ENCODE peak calls at places on chromosome 4, in five cellular contexts. O is AG04450, G is fibroblast of lung, T is tibial nerve, Z is tibial artery. I is an unnamed sample.

GRCh38 chr4:187294861-187295260 is 571.2 kb upstream of the FAT1 start:
- DNase-seq in O (no peak), G (peak), T (no peak), Z (no peak), I (no peak)

GRCh38 chr4:72529144-72529822 is 39.7 kb downstream of the ADAMTS3 start:
- DNase-seq in O (no peak), G (no peak), T (no peak), Z (no peak), I (no peak)

GRCh38 chr4:185573651-185574199 is 38.4 kb upstream of the PDLIM3 start:
- DNase-seq in O (no peak), G (peak), T (no peak), Z (no peak), I (no peak)

GRCh38 chr4:10084651-10085320 is 31.8 kb downstream of the WDR1 start:
- DNase-seq in O (no peak), G (no peak), T (no peak), Z (peak), I (peak)

GRCh38 chr4:20251796-20252655 is at the start of gene SLIT2:
- DNase-seq in O (peak), G (peak), T (peak), Z (peak), I (peak)

GRCh38 chr4:174198396-174199179 is 84.9 kb downstream of the FBXO8 start:
- DNase-seq in O (peak), G (peak), T (no peak), Z (no peak), I (no peak)

GRCh38 chr4:29726938-29727337 is 993.2 kb upstream of the PCDH7 start:
- DNase-seq in O (no peak), G (no peak), T (no peak), Z (no peak), I (no peak)

GRCh38 chr4:149161247-149161646 is 654.4 kb downstream of the IQCM start:
- DNase-seq in O (no peak), G (peak), T (no peak), Z (no peak), I (no peak)

GRCh38 chr4:158796370-158797140 is 27.7 kb downstream of the FNIP2 start:
- DNase-seq in O (no peak), G (peak), T (no peak), Z (no peak), I (peak)

GRCh38 chr4:169975131-169975836 is 50.9 kb downstream of the MFAP3L start:
- DNase-seq in O (no peak), G (peak), T (no peak), Z (no peak), I (no peak)

GRCh38 chr4:72665376-72665978 is 96.5 kb upstream of the ADAMTS3 start:
- DNase-seq in O (no peak), G (no peak), T (no peak), Z (no peak), I (no peak)

GRCh38 chr4:128244379-128244778 is 43.2 kb downstream of the PGRMC2 start:
- DNase-seq in O (no peak), G (peak), T (no peak), Z (no peak), I (no peak)

GRCh38 chr4:24781999-24782745 is 13.2 kb upstream of the SOD3 start:
- DNase-seq in O (no peak), G (no peak), T (no peak), Z (no peak), I (no peak)

GRCh38 chr4:40976343-40976742 is 226.6 kb downstream of the NSUN7 start:
- DNase-seq in O (peak), G (peak), T (peak), Z (no peak), I (no peak)

GRCh38 chr4:139401368-139401767 is 52.6 kb upstream of the RAB33B start:
- DNase-seq in O (no peak), G (no peak), T (no peak), Z (no peak), I (no peak)

GRCh38 chr4:168621806-168622589 is 125.1 kb downstream of the PALLD start:
- DNase-seq in O (peak), G (peak), T (no peak), Z (no peak), I (no peak)

GRCh38 chr4:185341841-185342240 is 53.9 kb downstream of the LRP2BP start:
- DNase-seq in O (no peak), G (no peak), T (no peak), Z (no peak), I (no peak)

GRCh38 chr4:159150838-159151390 is 48.0 kb downstream of the RAPGEF2 start:
- DNase-seq in O (no peak), G (no peak), T (no peak), Z (no peak), I (no peak)

GRCh38 chr4:150231108-150231770 is 153.0 kb downstream of the DCLK2 start:
- DNase-seq in O (no peak), G (peak), T (no peak), Z (no peak), I (no peak)

GRCh38 chr4:46979283-46979682 is 14.1 kb downstream of the GABRA4 start:
- DNase-seq in O (no peak), G (no peak), T (no peak), Z (no peak), I (no peak)

GRCh38 chr4:99806545-99806944 is 10.1 kb upstream of the DAPP1 start:
- DNase-seq in O (no peak), G (no peak), T (no peak), Z (no peak), I (no peak)

GRCh38 chr4:152064282-152064681 is 303.5 kb upstream of the GATB start:
- DNase-seq in O (no peak), G (peak), T (no peak), Z (no peak), I (no peak)

GRCh38 chr4:38489924-38490639 is 173.9 kb upstream of the KLF3 start:
- DNase-seq in O (peak), G (peak), T (no peak), Z (no peak), I (no peak)

GRCh38 chr4:41269682-41270081 is 13.0 kb downstream of the UCHL1 start:
- DNase-seq in O (no peak), G (no peak), T (no peak), Z (no peak), I (no peak)

GRCh38 chr4:187451776-187452175 is 543.8 kb upstream of the ZFP42 start:
- DNase-seq in O (no peak), G (no peak), T (no peak), Z (no peak), I (no peak)

GRCh38 chr4:138650917-138651564 is 364.5 kb upstream of the NOCT start:
- DNase-seq in O (peak), G (peak), T (no peak), Z (no peak), I (no peak)

GRCh38 chr4:152626790-152627189 is 53.0 kb downstream of the TMEM154 start:
- DNase-seq in O (no peak), G (no peak), T (no peak), Z (no peak), I (no peak)

GRCh38 chr4:170868191-170868590 is 778.4 kb upstream of the AADAT start:
- DNase-seq in O (no peak), G (peak), T (no peak), Z (no peak), I (no peak)

GRCh38 chr4:175970734-175971133 is 94.9 kb upstream of the WDR17 start:
- DNase-seq in O (no peak), G (peak), T (no peak), Z (no peak), I (no peak)

GRCh38 chr4:161919442-161920220 is 244.2 kb downstream of the FSTL5 start:
- DNase-seq in O (no peak), G (no peak), T (no peak), Z (no peak), I (no peak)

GRCh38 chr4:183875251-183875825 is 29.8 kb upstream of the STOX2 start:
- DNase-seq in O (no peak), G (no peak), T (no peak), Z (no peak), I (no peak)
- H3K27ac ChIP-seq in O (no peak), G (no peak), T (peak), Z (peak), I (no peak)

DNA sequence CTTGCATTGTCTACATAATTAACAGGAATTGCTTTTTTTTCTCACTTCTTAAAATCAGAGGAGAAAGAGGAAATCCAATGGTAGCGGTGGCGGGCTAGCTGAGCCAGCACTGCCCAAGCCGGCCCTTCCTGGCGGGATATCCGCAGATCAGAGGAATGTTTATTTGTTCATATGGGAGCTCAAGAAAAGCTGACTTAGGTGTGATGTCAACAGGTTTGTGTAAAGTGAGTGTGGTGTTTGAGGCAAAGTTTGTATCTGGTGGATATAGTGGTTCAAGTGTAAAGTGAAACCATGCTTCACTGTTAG is 466 bp upstream of the SLC39A8 start:
- DNase-seq in O (no peak), G (peak), T (no peak), Z (no peak), I (no peak)
- TF ChIP-seq CTCF in O (no peak), G (no peak), T (no peak), Z (no peak), I (no peak)

GRCh38 chr4:188811116-188811515 is 671.9 kb downstream of the TRIML1 start:
- DNase-seq in O (no peak), G (no peak), T (no peak), Z (no peak), I (no peak)
- H3K27ac ChIP-seq in O (no peak), G (no peak), T (no peak), Z (no peak), I (no peak)

GRCh38 chr4:5589495-5589894 is 118.9 kb downstream of the EVC2 start:
- DNase-seq in O (no peak), G (no peak), T (no peak), Z (no peak), I (no peak)
- TF ChIP-seq CTCF in O (no peak), G (no peak), T (no peak), Z (no peak), I (no peak)

GRCh38 chr4:147117400-147117799 is 171.7 kb upstream of the TTC29 start:
- DNase-seq in O (no peak), G (peak), T (no peak), Z (no peak), I (no peak)
- H3K27ac ChIP-seq in O (no peak), G (no peak), T (peak), Z (peak), I (no peak)

DNA sequence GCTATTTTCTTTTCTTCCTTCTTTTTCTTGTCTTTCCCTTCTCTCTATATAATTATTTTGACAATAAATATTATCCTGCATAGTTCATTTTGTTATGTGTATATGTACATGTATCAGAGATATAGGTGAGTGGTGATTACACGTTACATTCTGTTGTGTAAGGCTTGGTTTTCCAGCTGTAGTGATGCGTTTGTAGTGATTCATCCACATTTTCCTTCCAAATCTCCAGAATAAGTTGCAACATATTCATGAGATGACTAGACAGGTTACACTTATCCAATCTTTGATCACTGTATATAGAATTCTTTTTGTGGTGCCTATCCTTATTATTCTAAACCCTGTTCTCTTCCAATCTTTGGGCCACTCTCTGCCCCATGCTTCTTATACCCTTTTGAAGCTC is 540.2 kb downstream of the GBA3 start:
- DNase-seq in O (no peak), G (peak), T (no peak), Z (no peak), I (no peak)
- TF ChIP-seq CTCF in O (no peak), G (no peak), T (no peak), Z (no peak), I (no peak)

DNA sequence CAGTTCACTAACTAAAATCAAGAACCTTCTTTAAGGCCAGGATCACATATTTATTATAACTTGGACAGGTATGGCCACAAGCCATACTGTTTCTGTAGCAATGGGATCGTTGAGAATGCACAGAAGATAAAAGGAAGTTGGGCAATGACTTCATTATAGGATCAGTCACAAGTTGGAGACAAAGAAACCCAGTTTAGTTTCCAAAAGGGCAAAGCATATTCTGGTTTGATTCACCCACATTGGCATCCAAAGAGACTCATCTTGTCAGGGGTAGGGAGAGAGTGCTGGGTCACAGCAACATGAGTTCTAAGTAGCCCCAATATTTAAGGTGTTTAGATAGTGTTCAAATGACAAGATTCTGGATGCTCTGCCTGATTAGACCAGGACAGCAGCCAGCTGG is 317.1 kb upstream of the GALNT7 start:
- DNase-seq in O (no peak), G (no peak), T (no peak), Z (no peak), I (no peak)
- H3K27ac ChIP-seq in O (no peak), G (no peak), T (no peak), Z (no peak), I (no peak)

GRCh38 chr4:8260656-8261111 is 8.9 kb upstream of the HTRA3 start:
- DNase-seq in O (peak), G (peak), T (no peak), Z (no peak), I (no peak)
- TF ChIP-seq CTCF in O (peak), G (peak), T (no peak), Z (no peak), I (no peak)

GRCh38 chr4:66157594-66157993 is 487.3 kb upstream of the EPHA5 start:
- DNase-seq in O (no peak), G (no peak), T (no peak), Z (no peak), I (no peak)
- H3K27ac ChIP-seq in O (no peak), G (no peak), T (no peak), Z (no peak), I (no peak)

GRCh38 chr4:14143892-14144291 is 516.4 kb upstream of the BOD1L1 start:
- DNase-seq in O (no peak), G (no peak), T (no peak), Z (no peak), I (no peak)
- TF ChIP-seq CTCF in O (peak), G (peak), T (no peak), Z (no peak), I (no peak)